ENCODE peak calls at places on chromosomes 4 and X, in ten cellular contexts. Y is CD8-positive, alpha-beta T cell; P is keratinocyte; H is tibial nerve; T is GM23248; D is neural progenitor cell; R is CD8-positive, alpha-beta memory T cell; L is kidney; W is effector memory CD4-positive, alpha-beta T cell; X is psoas muscle. A is an unnamed sample. For H3K4me1, the result is how much of the 10 kb centered on the place peaks cover.

GRCh38 chr4:61175495-61175894 is 24.6 kb upstream of the ADGRL3 start:
- DNase-seq in X (no peak), R (no peak), P (no peak), T (no peak), D (no peak), W (no peak), Y (no peak), L (no peak), H (no peak), A (no peak)

GRCh38 chrX:48891402-48892288 is 5.9 kb downstream of the TIMM17B start:
- DNase-seq in X (peak), R (peak), W (peak), H (peak), D (peak), L (peak), Y (peak), P (no peak), T (peak), A (peak)

GRCh38 chrX:24099394-24099793 is 44.6 kb downstream of the EIF2S3 start:
- DNase-seq in Y (no peak), P (no peak), W (no peak), H (no peak), D (no peak), T (no peak), L (no peak), X (no peak), R (no peak), A (no peak)

GRCh38 chr4:6561173-6561516 is 13.8 kb upstream of the MAN2B2 start:
- DNase-seq in P (no peak), X (no peak), D (no peak), W (no peak), R (no peak), T (peak), Y (no peak), L (no peak), H (no peak), A (no peak)

GRCh38 chr4:152894673-152895072 is 41.5 kb upstream of the FHDC1 start:
- DNase-seq in P (peak), H (no peak), X (no peak), L (no peak), W (no peak), T (peak), R (no peak), D (no peak), Y (no peak), A (no peak)

GRCh38 chrX:10833299-10834169 is 213.1 kb upstream of the MID1 start:
- DNase-seq in P (no peak), H (no peak), R (no peak), D (peak), T (peak), X (no peak), L (peak), Y (no peak), W (no peak), A (no peak)

GRCh38 chr4:28772796-28773195 is 1912.2 kb downstream of the STIM2 start:
- DNase-seq in Y (no peak), R (no peak), X (no peak), T (no peak), D (no peak), H (no peak), P (no peak), W (no peak), L (no peak), A (no peak)

GRCh38 chrX:150157291-150157690 is 205.8 kb upstream of the MAMLD1 start:
- DNase-seq in X (no peak), H (no peak), P (no peak), D (no peak), T (no peak), L (no peak), Y (no peak), R (no peak), W (no peak), A (no peak)

GRCh38 chr4:19286924-19287323 is 964.8 kb upstream of the SLIT2 start:
- DNase-seq in W (no peak), D (no peak), T (no peak), L (no peak), Y (no peak), H (no peak), X (no peak), R (no peak), P (no peak), A (no peak)

GRCh38 chr4:8368998-8369397 is 71.5 kb downstream of the ACOX3 start:
- DNase-seq in X (no peak), P (no peak), L (peak), W (no peak), H (no peak), R (no peak), D (no peak), T (no peak), Y (no peak), A (no peak)

GRCh38 chr4:7382634-7383014 is 52.1 kb downstream of the PSAPL1 start:
- DNase-seq in Y (no peak), R (no peak), W (no peak), H (no peak), L (peak), P (no peak), D (no peak), X (no peak), T (no peak), A (no peak)

GRCh38 chr4:176404591-176404990 is 84.8 kb downstream of the SPCS3 start:
- DNase-seq in P (no peak), W (no peak), X (no peak), T (peak), H (no peak), L (no peak), D (no peak), Y (no peak), R (no peak), A (no peak)

GRCh38 chr4:8149664-8150063 is 8.9 kb downstream of the ABLIM2 start:
- DNase-seq in D (no peak), P (no peak), R (no peak), W (no peak), L (no peak), H (no peak), Y (no peak), X (no peak), T (no peak), A (no peak)

GRCh38 chrX:129553619-129554288 is 13.7 kb downstream of the OCRL start:
- DNase-seq in X (no peak), P (no peak), R (no peak), Y (no peak), T (no peak), W (no peak), H (no peak), D (no peak), L (no peak), A (no peak)

GRCh38 chr4:113810906-113811305 is 49.4 kb upstream of the CAMK2D start:
- DNase-seq in X (no peak), R (no peak), D (no peak), H (no peak), L (no peak), Y (no peak), T (peak), P (no peak), W (no peak), A (no peak)

GRCh38 chr4:97013309-97014106 is 1129.8 kb downstream of the STPG2 start:
- DNase-seq in D (no peak), Y (no peak), L (no peak), H (no peak), R (no peak), X (no peak), W (no peak), T (no peak), P (no peak), A (no peak)

GRCh38 chr4:100806988-100807387 is 289.2 kb upstream of the EMCN start:
- DNase-seq in W (no peak), Y (no peak), P (no peak), R (no peak), L (no peak), H (no peak), T (no peak), X (no peak), D (no peak), A (no peak)

GRCh38 chr4:26749867-26750266 is 110.8 kb upstream of the STIM2 start:
- DNase-seq in P (no peak), W (no peak), Y (no peak), L (no peak), H (no peak), T (no peak), X (no peak), R (no peak), D (no peak), A (no peak)

GRCh38 chr4:20612313-20612712 is 87.9 kb upstream of the PACRGL start:
- DNase-seq in R (no peak), L (no peak), Y (no peak), T (no peak), W (no peak), P (no peak), D (no peak), X (no peak), H (no peak), A (no peak)

GRCh38 chrX:776529-777230 is 146.1 kb downstream of the SHOX start:
- DNase-seq in T (no peak), L (no peak), H (no peak), D (no peak), R (no peak), X (no peak), P (no peak), Y (no peak), W (no peak), A (no peak)

GRCh38 chr4:71229477-71230257 is 109.2 kb upstream of the SLC4A4 start:
- DNase-seq in W (no peak), T (peak), R (no peak), Y (no peak), H (no peak), P (no peak), X (no peak), D (peak), L (peak), A (no peak)

GRCh38 chr4:38078590-38079381 is 118.6 kb downstream of the PTTG2 start:
- DNase-seq in Y (no peak), L (no peak), H (no peak), X (no peak), T (peak), W (no peak), R (no peak), D (no peak), P (no peak), A (no peak)

GRCh38 chr4:129063640-129064039 is 29.7 kb downstream of the SCLT1 start:
- DNase-seq in L (no peak), W (no peak), T (no peak), Y (no peak), X (no peak), D (no peak), R (no peak), H (no peak), P (no peak), A (no peak)

GRCh38 chrX:49155900-49156837 is 6.4 kb upstream of the MAGIX start:
- DNase-seq in P (no peak), R (peak), W (peak), Y (peak), H (peak), T (peak), L (peak), D (peak), X (peak), A (peak)

GRCh38 chr4:96839441-96839840 is 999.5 kb downstream of the PDHA2 start:
- DNase-seq in W (no peak), H (no peak), X (no peak), P (no peak), L (no peak), Y (no peak), D (no peak), R (no peak), T (no peak), A (no peak)

GRCh38 chr4:184453402-184454160 is 20.8 kb downstream of the IRF2 start:
- DNase-seq in H (no peak), R (peak), D (peak), P (no peak), W (no peak), L (no peak), Y (no peak), T (peak), X (no peak), A (peak)

GRCh38 chr4:25159837-25160713 is at the start of gene SEPSECS:
- DNase-seq in T (peak), P (peak), Y (peak), H (peak), D (peak), X (peak), L (peak), W (peak), R (peak), A (peak)

GRCh38 chrX:15438332-15438731 is 54.1 kb upstream of the VEGFD start:
- DNase-seq in Y (no peak), X (no peak), T (no peak), W (no peak), R (no peak), P (no peak), D (no peak), H (no peak), L (no peak), A (no peak)

GRCh38 chr4:166816901-166817300 is 417.4 kb downstream of the SPOCK3 start:
- DNase-seq in D (no peak), L (no peak), H (no peak), Y (no peak), P (no peak), R (no peak), W (no peak), X (no peak), T (no peak), A (no peak)

GRCh38 chr4:152715076-152715475 is 35.3 kb upstream of the TMEM154 start:
- DNase-seq in Y (no peak), H (no peak), W (no peak), D (no peak), L (no peak), R (no peak), X (no peak), P (no peak), T (no peak), A (no peak)

GRCh38 chr4:94139931-94140612 is 67.6 kb upstream of the SMARCAD1 start:
- DNase-seq in Y (no peak), D (no peak), P (no peak), X (no peak), L (no peak), T (no peak), R (no peak), H (no peak), W (no peak), A (no peak)

GRCh38 chrX:153707406-153707805 is 16.8 kb downstream of the BCAP31 start:
- DNase-seq in T (no peak), W (no peak), X (no peak), H (no peak), P (no peak), R (no peak), D (no peak), Y (no peak), L (peak), A (no peak)

GRCh38 chrX:153708415-153708814 is 15.8 kb downstream of the BCAP31 start:
- DNase-seq in P (no peak), Y (no peak), T (peak), W (peak), D (peak), X (peak), L (peak), H (no peak), R (no peak), A (peak)

GRCh38 chrX:153704021-153704526 is 16.3 kb downstream of the SLC6A8 start:
- DNase-seq in H (no peak), Y (no peak), X (no peak), W (no peak), D (no peak), R (no peak), T (no peak), L (peak), P (no peak), A (no peak)

GRCh38 chrX:153709726-153710674 is 14.2 kb downstream of the BCAP31 start:
- DNase-seq in R (no peak), Y (no peak), T (no peak), H (no peak), L (peak), P (no peak), X (no peak), W (no peak), D (no peak), A (no peak)

GRCh38 chrX:153706799-153707198 is 17.4 kb downstream of the BCAP31 start:
- DNase-seq in R (no peak), D (no peak), W (no peak), Y (no peak), H (no peak), X (no peak), P (no peak), T (no peak), L (peak), A (no peak)
- H3K4me1 ChIP-seq in R (under half), D (under half), W (under half), Y (under half), H (under half), X (under half), P (under half), T (under half), L (under half), A (under half)

DNA sequence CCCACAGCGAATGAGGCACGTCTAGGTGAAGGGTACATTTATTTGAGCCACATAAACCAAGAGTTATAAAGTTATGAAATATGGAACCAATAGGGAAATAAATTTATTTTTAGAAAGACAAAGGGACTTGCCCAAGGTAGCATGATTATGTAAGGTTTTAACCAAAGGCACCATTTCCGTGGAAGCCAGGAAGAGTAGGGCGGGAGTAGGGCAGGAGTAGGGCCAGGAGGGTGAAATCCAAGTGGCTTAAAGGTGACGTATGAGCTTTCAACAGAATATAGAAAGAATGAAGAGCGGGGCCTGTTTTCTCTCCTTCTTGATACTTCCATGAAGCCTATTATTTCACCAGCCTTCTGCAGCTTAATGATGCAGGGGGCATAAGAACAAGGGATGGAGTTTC is 91.7 kb upstream of the PNPLA4 start:
- DNase-seq in Y (no peak), D (no peak), R (no peak), P (no peak), L (no peak), W (no peak), H (no peak), X (no peak), T (no peak), A (no peak)
- H3K4me3 ChIP-seq in Y (no peak), D (no peak), R (no peak), P (no peak), L (no peak), W (no peak), H (no peak), X (no peak), T (no peak), A (no peak)

GRCh38 chr4:2802618-2803531 is 10.0 kb downstream of the SH3BP2 start:
- DNase-seq in H (no peak), X (peak), R (no peak), D (no peak), P (no peak), Y (no peak), T (no peak), L (peak), W (no peak), A (no peak)
- H3K4me1 ChIP-seq in H (under half), X (half or more), R (under half), D (under half), P (under half), Y (under half), T (under half), L (under half), W (under half), A (under half)

DNA sequence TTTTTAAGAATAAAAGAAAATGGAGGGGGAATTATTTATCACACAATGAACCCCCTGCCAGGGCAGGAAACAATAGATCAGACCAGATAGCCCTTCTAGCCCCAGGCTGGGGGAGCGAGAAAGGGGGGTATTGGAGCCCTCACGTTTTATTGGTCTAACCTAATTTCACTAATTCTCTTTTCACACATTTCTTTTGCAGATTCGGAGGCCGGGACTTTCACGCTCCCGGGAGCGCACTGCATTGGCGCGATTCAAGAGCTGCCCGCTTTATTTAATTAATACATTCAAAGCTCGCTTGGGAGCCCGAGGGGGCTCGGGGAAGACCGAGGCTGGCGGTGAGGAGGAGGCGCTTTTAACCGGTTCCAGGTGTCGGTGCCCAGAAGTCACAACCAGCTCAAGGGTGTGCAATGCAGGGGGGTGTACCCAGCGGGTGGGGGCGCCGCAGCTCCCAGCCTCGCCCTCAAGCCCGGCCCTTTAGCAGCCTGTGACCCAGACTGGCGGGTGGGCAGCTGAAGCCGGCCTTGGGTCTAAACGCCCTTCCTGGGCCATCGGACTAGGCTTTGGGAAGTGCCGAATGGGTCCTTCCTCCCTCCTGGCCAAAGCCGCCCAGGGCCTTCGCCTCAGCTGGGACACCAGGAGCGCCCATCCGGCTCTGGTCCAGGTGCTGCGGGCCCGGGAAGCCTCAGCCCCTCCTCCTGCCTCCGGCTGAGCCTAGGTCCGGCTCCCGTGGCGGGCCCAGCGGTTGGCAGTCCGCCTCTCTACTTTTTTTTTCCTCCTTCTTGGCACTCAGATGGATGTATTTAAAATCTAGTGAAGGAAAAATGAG is 5.3 kb downstream of the NEUROG2 start:
- DNase-seq in H (no peak), T (no peak), R (no peak), D (peak), W (no peak), X (no peak), Y (no peak), L (no peak), P (no peak), A (no peak)
- H3K4me3 ChIP-seq in H (peak), T (peak), R (no peak), D (peak), W (peak), X (peak), Y (no peak), L (no peak), P (no peak), A (peak)

GRCh38 chr4:168842186-168842585 is 167.9 kb downstream of the CBR4 start:
- DNase-seq in D (no peak), P (no peak), W (no peak), L (no peak), R (no peak), H (no peak), T (no peak), Y (no peak), X (no peak), A (no peak)
- H3K4me1 ChIP-seq in D (under half), P (half or more), W (under half), L (under half), R (under half), H (under half), T (under half), Y (under half), X (half or more), A (under half)